ENCODE peak calls at places on chromosomes 5 and 9, in eight cellular contexts. One of them, this sample, is unnamed.

GRCh38 chr5:150642991-150643710 is 2.7 kb downstream of the SYNPO start:
- DNase-seq in cardiac muscle cell: no peak
- DNase-seq in HCT116: no peak
- DNase-seq in left lung: no peak
- DNase-seq in mammary epithelial cell: no peak
- DNase-seq in testis: no peak
- DNase-seq in pancreas: peak
- DNase-seq in heart right ventricle: no peak
- DNase-seq in this sample: peak

GRCh38 chr5:131185523-131186104 is 14.9 kb downstream of the LYRM7 start:
- DNase-seq in cardiac muscle cell: no peak
- DNase-seq in HCT116: no peak
- DNase-seq in left lung: no peak
- DNase-seq in mammary epithelial cell: no peak
- DNase-seq in testis: no peak
- DNase-seq in pancreas: no peak
- DNase-seq in heart right ventricle: no peak
- DNase-seq in this sample: no peak

GRCh38 chr5:103262422-103262871 is 3.9 kb downstream of the MACIR start:
- DNase-seq in cardiac muscle cell: no peak
- DNase-seq in HCT116: no peak
- DNase-seq in left lung: no peak
- DNase-seq in mammary epithelial cell: no peak
- DNase-seq in testis: no peak
- DNase-seq in pancreas: no peak
- DNase-seq in heart right ventricle: no peak
- DNase-seq in this sample: peak

GRCh38 chr5:98349251-98349989 is 424.0 kb upstream of the RGMB start:
- DNase-seq in cardiac muscle cell: no peak
- DNase-seq in HCT116: peak
- DNase-seq in left lung: no peak
- DNase-seq in mammary epithelial cell: peak
- DNase-seq in testis: no peak
- DNase-seq in pancreas: no peak
- DNase-seq in heart right ventricle: no peak
- DNase-seq in this sample: peak

GRCh38 chr5:173316463-173317020 is 11.7 kb downstream of the STC2 start:
- DNase-seq in cardiac muscle cell: no peak
- DNase-seq in HCT116: no peak
- DNase-seq in left lung: no peak
- DNase-seq in mammary epithelial cell: no peak
- DNase-seq in testis: no peak
- DNase-seq in pancreas: no peak
- DNase-seq in heart right ventricle: no peak
- DNase-seq in this sample: no peak

GRCh38 chr5:167759411-167759821 is 532.0 kb upstream of the WWC1 start:
- DNase-seq in cardiac muscle cell: no peak
- DNase-seq in HCT116: no peak
- DNase-seq in left lung: no peak
- DNase-seq in mammary epithelial cell: peak
- DNase-seq in testis: no peak
- DNase-seq in pancreas: no peak
- DNase-seq in heart right ventricle: no peak
- DNase-seq in this sample: no peak

GRCh38 chr5:32794086-32794485 is 83.0 kb downstream of the NPR3 start:
- DNase-seq in cardiac muscle cell: no peak
- DNase-seq in HCT116: no peak
- DNase-seq in left lung: no peak
- DNase-seq in mammary epithelial cell: no peak
- DNase-seq in testis: no peak
- DNase-seq in pancreas: no peak
- DNase-seq in heart right ventricle: no peak
- DNase-seq in this sample: peak

GRCh38 chr9:118896356-118897000 is 472.8 kb downstream of the BRINP1 start:
- DNase-seq in cardiac muscle cell: peak
- DNase-seq in HCT116: no peak
- DNase-seq in left lung: no peak
- DNase-seq in mammary epithelial cell: no peak
- DNase-seq in testis: no peak
- DNase-seq in pancreas: no peak
- DNase-seq in heart right ventricle: no peak
- DNase-seq in this sample: no peak

GRCh38 chr5:39503148-39503547 is 78.4 kb upstream of the DAB2 start:
- DNase-seq in cardiac muscle cell: no peak
- DNase-seq in HCT116: no peak
- DNase-seq in left lung: no peak
- DNase-seq in mammary epithelial cell: no peak
- DNase-seq in testis: peak
- DNase-seq in pancreas: no peak
- DNase-seq in heart right ventricle: no peak
- DNase-seq in this sample: no peak

GRCh38 chr5:126481243-126481642 is 58.0 kb downstream of the GRAMD2B start:
- DNase-seq in cardiac muscle cell: no peak
- DNase-seq in HCT116: no peak
- DNase-seq in left lung: no peak
- DNase-seq in mammary epithelial cell: no peak
- DNase-seq in testis: no peak
- DNase-seq in pancreas: no peak
- DNase-seq in heart right ventricle: no peak
- DNase-seq in this sample: no peak

GRCh38 chr5:95075079-95075478 is 209.8 kb downstream of the MCTP1 start:
- DNase-seq in cardiac muscle cell: no peak
- DNase-seq in HCT116: no peak
- DNase-seq in left lung: no peak
- DNase-seq in mammary epithelial cell: no peak
- DNase-seq in testis: no peak
- DNase-seq in pancreas: no peak
- DNase-seq in heart right ventricle: no peak
- DNase-seq in this sample: no peak

GRCh38 chr9:88052446-88052845 is 78.1 kb upstream of the CDK20 start:
- DNase-seq in cardiac muscle cell: no peak
- DNase-seq in HCT116: no peak
- DNase-seq in left lung: no peak
- DNase-seq in mammary epithelial cell: no peak
- DNase-seq in testis: no peak
- DNase-seq in pancreas: no peak
- DNase-seq in heart right ventricle: no peak
- DNase-seq in this sample: no peak

GRCh38 chr9:104900871-104901270 is 27.1 kb downstream of the ABCA1 start:
- DNase-seq in cardiac muscle cell: no peak
- DNase-seq in HCT116: no peak
- DNase-seq in left lung: no peak
- DNase-seq in mammary epithelial cell: peak
- DNase-seq in testis: no peak
- DNase-seq in pancreas: no peak
- DNase-seq in heart right ventricle: no peak
- DNase-seq in this sample: no peak

GRCh38 chr5:128870923-128871322 is 94.4 kb upstream of the SLC27A6 start:
- DNase-seq in cardiac muscle cell: no peak
- DNase-seq in HCT116: no peak
- DNase-seq in left lung: no peak
- DNase-seq in mammary epithelial cell: no peak
- DNase-seq in testis: no peak
- DNase-seq in pancreas: no peak
- DNase-seq in heart right ventricle: no peak
- DNase-seq in this sample: no peak

GRCh38 chr9:5364294-5364990 is 24.8 kb upstream of the RLN1 start:
- DNase-seq in cardiac muscle cell: no peak
- DNase-seq in HCT116: no peak
- DNase-seq in left lung: no peak
- DNase-seq in mammary epithelial cell: peak
- DNase-seq in testis: no peak
- DNase-seq in pancreas: no peak
- DNase-seq in heart right ventricle: no peak
- DNase-seq in this sample: no peak

GRCh38 chr5:15831408-15831807 is 331.4 kb downstream of the FBXL7 start:
- DNase-seq in cardiac muscle cell: no peak
- DNase-seq in HCT116: no peak
- DNase-seq in left lung: no peak
- DNase-seq in mammary epithelial cell: no peak
- DNase-seq in testis: no peak
- DNase-seq in pancreas: no peak
- DNase-seq in heart right ventricle: no peak
- DNase-seq in this sample: no peak

GRCh38 chr5:31357038-31357437 is 163.6 kb downstream of the CDH6 start:
- DNase-seq in cardiac muscle cell: no peak
- DNase-seq in HCT116: no peak
- DNase-seq in left lung: no peak
- DNase-seq in mammary epithelial cell: no peak
- DNase-seq in testis: no peak
- DNase-seq in pancreas: no peak
- DNase-seq in heart right ventricle: no peak
- DNase-seq in this sample: no peak

GRCh38 chr5:78162253-78162862 is 132.1 kb downstream of the AP3B1 start:
- DNase-seq in cardiac muscle cell: peak
- DNase-seq in HCT116: peak
- DNase-seq in left lung: no peak
- DNase-seq in mammary epithelial cell: no peak
- DNase-seq in testis: no peak
- DNase-seq in pancreas: no peak
- DNase-seq in heart right ventricle: no peak
- DNase-seq in this sample: peak

GRCh38 chr9:78001946-78002731 is 29.5 kb downstream of the GNAQ start:
- DNase-seq in cardiac muscle cell: no peak
- DNase-seq in HCT116: no peak
- DNase-seq in left lung: no peak
- DNase-seq in mammary epithelial cell: no peak
- DNase-seq in testis: no peak
- DNase-seq in pancreas: no peak
- DNase-seq in heart right ventricle: no peak
- DNase-seq in this sample: no peak

GRCh38 chr5:163571755-163572154 is 66.3 kb downstream of the MAT2B start:
- DNase-seq in cardiac muscle cell: no peak
- DNase-seq in HCT116: no peak
- DNase-seq in left lung: no peak
- DNase-seq in mammary epithelial cell: peak
- DNase-seq in testis: no peak
- DNase-seq in pancreas: no peak
- DNase-seq in heart right ventricle: no peak
- DNase-seq in this sample: peak

GRCh38 chr5:152688561-152689274 is 283.6 kb upstream of the NMUR2 start:
- DNase-seq in cardiac muscle cell: no peak
- DNase-seq in HCT116: no peak
- DNase-seq in left lung: peak
- DNase-seq in mammary epithelial cell: peak
- DNase-seq in testis: no peak
- DNase-seq in pancreas: no peak
- DNase-seq in heart right ventricle: no peak
- DNase-seq in this sample: peak

GRCh38 chr9:14830057-14830456 is 80.2 kb downstream of the FREM1 start:
- DNase-seq in cardiac muscle cell: no peak
- DNase-seq in HCT116: no peak
- DNase-seq in left lung: no peak
- DNase-seq in mammary epithelial cell: no peak
- DNase-seq in testis: no peak
- DNase-seq in pancreas: no peak
- DNase-seq in heart right ventricle: no peak
- DNase-seq in this sample: no peak
- TF ChIP-seq CTCF in cardiac muscle cell: no peak
- TF ChIP-seq CTCF in HCT116: no peak
- TF ChIP-seq CTCF in left lung: no peak
- TF ChIP-seq CTCF in mammary epithelial cell: no peak
- TF ChIP-seq CTCF in testis: no peak
- TF ChIP-seq CTCF in pancreas: no peak
- TF ChIP-seq CTCF in heart right ventricle: no peak
- TF ChIP-seq CTCF in this sample: no peak

DNA sequence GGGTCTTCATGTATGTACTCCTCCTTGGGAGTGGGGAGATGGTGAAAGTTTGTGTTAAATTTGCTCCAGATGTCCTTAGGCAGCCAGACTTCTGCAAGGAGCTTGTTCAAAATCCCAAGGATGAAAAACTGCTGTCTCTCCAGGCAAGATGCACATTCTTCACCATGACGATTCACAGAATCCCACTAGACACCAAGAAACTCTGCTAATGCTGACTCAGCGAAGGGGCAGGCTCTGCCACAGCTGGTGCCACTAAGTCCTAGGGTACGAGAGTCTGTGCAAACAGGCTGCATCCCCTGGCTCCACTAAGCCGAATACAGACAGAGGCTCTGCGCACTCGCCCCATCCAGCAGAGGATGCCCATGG is 71.1 kb downstream of the OLFM1 start:
- DNase-seq in cardiac muscle cell: no peak
- DNase-seq in HCT116: no peak
- DNase-seq in left lung: no peak
- DNase-seq in mammary epithelial cell: no peak
- DNase-seq in testis: no peak
- DNase-seq in pancreas: no peak
- DNase-seq in heart right ventricle: no peak
- DNase-seq in this sample: no peak
- H3K27ac ChIP-seq in cardiac muscle cell: no peak
- H3K27ac ChIP-seq in HCT116: no peak
- H3K27ac ChIP-seq in left lung: no peak
- H3K27ac ChIP-seq in mammary epithelial cell: no peak
- H3K27ac ChIP-seq in testis: no peak
- H3K27ac ChIP-seq in pancreas: no peak
- H3K27ac ChIP-seq in heart right ventricle: no peak
- H3K27ac ChIP-seq in this sample: no peak

DNA sequence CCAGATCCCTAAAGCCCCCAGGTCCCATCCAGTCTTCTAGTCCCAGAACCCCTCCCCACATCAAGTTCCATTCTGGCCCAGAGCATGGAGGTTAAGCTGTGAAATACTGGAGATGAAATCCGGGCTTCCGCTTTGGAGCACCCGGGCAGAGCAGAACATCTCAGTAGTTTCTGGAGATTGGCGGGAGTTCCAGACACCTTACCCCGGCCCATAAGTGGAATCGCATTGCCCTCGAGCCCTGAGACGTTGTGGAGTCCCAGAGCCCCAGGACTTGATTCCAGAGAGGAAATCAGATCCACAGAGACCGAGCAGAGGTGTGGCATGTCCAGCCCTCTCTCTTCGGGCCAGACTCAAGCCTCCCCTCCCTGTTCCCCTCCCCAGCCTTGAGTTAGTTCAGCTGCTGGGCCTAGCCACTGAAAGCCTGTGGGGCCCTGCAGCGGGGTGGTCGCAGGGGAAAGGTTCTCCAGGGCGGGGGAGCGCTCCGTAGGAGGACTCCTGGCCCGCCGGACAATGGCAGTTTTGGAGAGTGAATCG is 937 bp upstream of the PAX5 start:
- DNase-seq in cardiac muscle cell: no peak
- DNase-seq in HCT116: no peak
- DNase-seq in left lung: no peak
- DNase-seq in mammary epithelial cell: no peak
- DNase-seq in testis: no peak
- DNase-seq in pancreas: no peak
- DNase-seq in heart right ventricle: no peak
- DNase-seq in this sample: no peak
- TF ChIP-seq CTCF in cardiac muscle cell: no peak
- TF ChIP-seq CTCF in HCT116: no peak
- TF ChIP-seq CTCF in left lung: no peak
- TF ChIP-seq CTCF in mammary epithelial cell: no peak
- TF ChIP-seq CTCF in testis: no peak
- TF ChIP-seq CTCF in pancreas: no peak
- TF ChIP-seq CTCF in heart right ventricle: no peak
- TF ChIP-seq CTCF in this sample: no peak

DNA sequence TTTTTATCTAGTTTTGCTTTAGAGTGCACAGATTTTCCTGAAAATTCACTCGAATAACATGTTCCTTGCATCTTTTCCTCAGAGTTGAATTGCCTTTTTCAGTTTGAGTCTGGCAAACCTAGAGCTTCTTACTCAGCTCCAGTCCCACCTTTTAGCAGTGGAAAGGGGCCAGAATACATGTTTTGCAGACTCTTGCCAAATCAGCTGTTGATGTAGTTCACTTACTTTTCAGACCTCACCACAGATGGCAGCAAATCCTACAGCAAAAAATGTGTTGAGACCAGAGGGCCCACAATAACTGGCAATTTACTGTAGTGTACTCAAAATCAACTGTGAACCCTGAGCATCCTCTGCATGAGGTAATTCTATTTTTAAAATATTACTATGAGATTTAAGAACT is 545.2 kb upstream of the ACO1 start:
- DNase-seq in cardiac muscle cell: no peak
- DNase-seq in HCT116: no peak
- DNase-seq in left lung: no peak
- DNase-seq in mammary epithelial cell: no peak
- DNase-seq in testis: no peak
- DNase-seq in pancreas: no peak
- DNase-seq in heart right ventricle: no peak
- DNase-seq in this sample: no peak
- H3K27ac ChIP-seq in cardiac muscle cell: no peak
- H3K27ac ChIP-seq in HCT116: no peak
- H3K27ac ChIP-seq in left lung: no peak
- H3K27ac ChIP-seq in mammary epithelial cell: no peak
- H3K27ac ChIP-seq in testis: no peak
- H3K27ac ChIP-seq in pancreas: no peak
- H3K27ac ChIP-seq in heart right ventricle: no peak
- H3K27ac ChIP-seq in this sample: no peak

This sample was measured in brain microvascular endothelial cell.